ENCODE peak calls at places on chromosome 16, in six cellular contexts. One of them, this sample, is unnamed.

GRCh38 chr16:57536306-57537193 is at the start of gene CCDC102A:
- DNase-seq in Ammon's horn: no peak
- DNase-seq in stimulated activated CD4-positive, alpha-beta T cell treated with anti-CD3 and anti-CD28 coated beads, Interleukin-1b, Interleukin-23, amount 100 ng/mL, for 1 hour: no peak
- DNase-seq in PC-3: peak
- DNase-seq in GM03348: peak
- DNase-seq in BJ: no peak
- DNase-seq in this sample: peak

GRCh38 chr16:2009302-2009711 is 314 bp downstream of the ZNF598 start:
- DNase-seq in Ammon's horn: no peak
- DNase-seq in stimulated activated CD4-positive, alpha-beta T cell treated with anti-CD3 and anti-CD28 coated beads, Interleukin-1b, Interleukin-23, amount 100 ng/mL, for 1 hour: no peak
- DNase-seq in PC-3: no peak
- DNase-seq in GM03348: no peak
- DNase-seq in BJ: no peak
- DNase-seq in this sample: no peak

GRCh38 chr16:48576927-48577326 is 33.1 kb downstream of the N4BP1 start:
- DNase-seq in Ammon's horn: no peak
- DNase-seq in stimulated activated CD4-positive, alpha-beta T cell treated with anti-CD3 and anti-CD28 coated beads, Interleukin-1b, Interleukin-23, amount 100 ng/mL, for 1 hour: no peak
- DNase-seq in PC-3: peak
- DNase-seq in GM03348: no peak
- DNase-seq in BJ: no peak
- DNase-seq in this sample: peak

GRCh38 chr16:28549301-28549899 is 4.3 kb upstream of the SGF29 start:
- DNase-seq in Ammon's horn: peak
- DNase-seq in stimulated activated CD4-positive, alpha-beta T cell treated with anti-CD3 and anti-CD28 coated beads, Interleukin-1b, Interleukin-23, amount 100 ng/mL, for 1 hour: no peak
- DNase-seq in PC-3: peak
- DNase-seq in GM03348: peak
- DNase-seq in BJ: no peak
- DNase-seq in this sample: no peak

GRCh38 chr16:7268182-7268581 is 64.5 kb upstream of the RBFOX1 start:
- DNase-seq in Ammon's horn: peak
- DNase-seq in stimulated activated CD4-positive, alpha-beta T cell treated with anti-CD3 and anti-CD28 coated beads, Interleukin-1b, Interleukin-23, amount 100 ng/mL, for 1 hour: no peak
- DNase-seq in PC-3: peak
- DNase-seq in GM03348: peak
- DNase-seq in BJ: no peak
- DNase-seq in this sample: peak

GRCh38 chr16:66606000-66606751 is 1.7 kb downstream of the CMTM3 start:
- DNase-seq in Ammon's horn: no peak
- DNase-seq in stimulated activated CD4-positive, alpha-beta T cell treated with anti-CD3 and anti-CD28 coated beads, Interleukin-1b, Interleukin-23, amount 100 ng/mL, for 1 hour: no peak
- DNase-seq in PC-3: no peak
- DNase-seq in GM03348: peak
- DNase-seq in BJ: no peak
- DNase-seq in this sample: no peak

GRCh38 chr16:75106351-75107274 is 10.0 kb downstream of the LDHD start:
- DNase-seq in Ammon's horn: no peak
- DNase-seq in stimulated activated CD4-positive, alpha-beta T cell treated with anti-CD3 and anti-CD28 coated beads, Interleukin-1b, Interleukin-23, amount 100 ng/mL, for 1 hour: no peak
- DNase-seq in PC-3: no peak
- DNase-seq in GM03348: no peak
- DNase-seq in BJ: no peak
- DNase-seq in this sample: no peak

GRCh38 chr16:89061590-89062380 is 31.9 kb upstream of the ACSF3 start:
- DNase-seq in Ammon's horn: no peak
- DNase-seq in stimulated activated CD4-positive, alpha-beta T cell treated with anti-CD3 and anti-CD28 coated beads, Interleukin-1b, Interleukin-23, amount 100 ng/mL, for 1 hour: no peak
- DNase-seq in PC-3: no peak
- DNase-seq in GM03348: no peak
- DNase-seq in BJ: no peak
- DNase-seq in this sample: no peak

GRCh38 chr16:29700253-29700987 is 21.4 kb downstream of the QPRT start:
- DNase-seq in Ammon's horn: peak
- DNase-seq in stimulated activated CD4-positive, alpha-beta T cell treated with anti-CD3 and anti-CD28 coated beads, Interleukin-1b, Interleukin-23, amount 100 ng/mL, for 1 hour: peak
- DNase-seq in PC-3: peak
- DNase-seq in GM03348: peak
- DNase-seq in BJ: peak
- DNase-seq in this sample: peak

GRCh38 chr16:1493746-1494094 is 560 bp downstream of the TELO2 start:
- DNase-seq in Ammon's horn: no peak
- DNase-seq in stimulated activated CD4-positive, alpha-beta T cell treated with anti-CD3 and anti-CD28 coated beads, Interleukin-1b, Interleukin-23, amount 100 ng/mL, for 1 hour: no peak
- DNase-seq in PC-3: no peak
- DNase-seq in GM03348: peak
- DNase-seq in BJ: no peak
- DNase-seq in this sample: peak

GRCh38 chr16:21943571-21943970 is 9.6 kb upstream of the UQCRC2 start:
- DNase-seq in Ammon's horn: no peak
- DNase-seq in stimulated activated CD4-positive, alpha-beta T cell treated with anti-CD3 and anti-CD28 coated beads, Interleukin-1b, Interleukin-23, amount 100 ng/mL, for 1 hour: no peak
- DNase-seq in PC-3: no peak
- DNase-seq in GM03348: no peak
- DNase-seq in BJ: no peak
- DNase-seq in this sample: peak

GRCh38 chr16:23039118-23039517 is 110.1 kb downstream of the USP31 start:
- DNase-seq in Ammon's horn: no peak
- DNase-seq in stimulated activated CD4-positive, alpha-beta T cell treated with anti-CD3 and anti-CD28 coated beads, Interleukin-1b, Interleukin-23, amount 100 ng/mL, for 1 hour: no peak
- DNase-seq in PC-3: no peak
- DNase-seq in GM03348: no peak
- DNase-seq in BJ: no peak
- DNase-seq in this sample: no peak

GRCh38 chr16:84599528-84600202 is 18.2 kb downstream of the COTL1 start:
- DNase-seq in Ammon's horn: peak
- DNase-seq in stimulated activated CD4-positive, alpha-beta T cell treated with anti-CD3 and anti-CD28 coated beads, Interleukin-1b, Interleukin-23, amount 100 ng/mL, for 1 hour: no peak
- DNase-seq in PC-3: no peak
- DNase-seq in GM03348: peak
- DNase-seq in BJ: no peak
- DNase-seq in this sample: peak

GRCh38 chr16:80208015-80208414 is 332.8 kb upstream of the DYNLRB2 start:
- DNase-seq in Ammon's horn: no peak
- DNase-seq in stimulated activated CD4-positive, alpha-beta T cell treated with anti-CD3 and anti-CD28 coated beads, Interleukin-1b, Interleukin-23, amount 100 ng/mL, for 1 hour: no peak
- DNase-seq in PC-3: no peak
- DNase-seq in GM03348: no peak
- DNase-seq in BJ: no peak
- DNase-seq in this sample: peak

GRCh38 chr16:55010492-55011260 is 80.0 kb downstream of the IRX5 start:
- DNase-seq in Ammon's horn: no peak
- DNase-seq in stimulated activated CD4-positive, alpha-beta T cell treated with anti-CD3 and anti-CD28 coated beads, Interleukin-1b, Interleukin-23, amount 100 ng/mL, for 1 hour: no peak
- DNase-seq in PC-3: no peak
- DNase-seq in GM03348: no peak
- DNase-seq in BJ: no peak
- DNase-seq in this sample: no peak

GRCh38 chr16:31224092-31224955 is 7.4 kb upstream of the PYDC1 start:
- DNase-seq in Ammon's horn: no peak
- DNase-seq in stimulated activated CD4-positive, alpha-beta T cell treated with anti-CD3 and anti-CD28 coated beads, Interleukin-1b, Interleukin-23, amount 100 ng/mL, for 1 hour: no peak
- DNase-seq in PC-3: no peak
- DNase-seq in GM03348: peak
- DNase-seq in BJ: no peak
- DNase-seq in this sample: no peak

GRCh38 chr16:25709182-25709581 is 17.4 kb downstream of the HS3ST4 start:
- DNase-seq in Ammon's horn: no peak
- DNase-seq in stimulated activated CD4-positive, alpha-beta T cell treated with anti-CD3 and anti-CD28 coated beads, Interleukin-1b, Interleukin-23, amount 100 ng/mL, for 1 hour: no peak
- DNase-seq in PC-3: no peak
- DNase-seq in GM03348: no peak
- DNase-seq in BJ: no peak
- DNase-seq in this sample: no peak

GRCh38 chr16:73921295-73921694 is 375.3 kb upstream of the PSMD7 start:
- DNase-seq in Ammon's horn: no peak
- DNase-seq in stimulated activated CD4-positive, alpha-beta T cell treated with anti-CD3 and anti-CD28 coated beads, Interleukin-1b, Interleukin-23, amount 100 ng/mL, for 1 hour: no peak
- DNase-seq in PC-3: no peak
- DNase-seq in GM03348: no peak
- DNase-seq in BJ: no peak
- DNase-seq in this sample: no peak

GRCh38 chr16:81445926-81446317 is 1.3 kb downstream of the CMIP start:
- DNase-seq in Ammon's horn: peak
- DNase-seq in stimulated activated CD4-positive, alpha-beta T cell treated with anti-CD3 and anti-CD28 coated beads, Interleukin-1b, Interleukin-23, amount 100 ng/mL, for 1 hour: no peak
- DNase-seq in PC-3: no peak
- DNase-seq in GM03348: peak
- DNase-seq in BJ: no peak
- DNase-seq in this sample: no peak

GRCh38 chr16:11030990-11031510 is 86.7 kb downstream of the CLEC16A start:
- DNase-seq in Ammon's horn: no peak
- DNase-seq in stimulated activated CD4-positive, alpha-beta T cell treated with anti-CD3 and anti-CD28 coated beads, Interleukin-1b, Interleukin-23, amount 100 ng/mL, for 1 hour: no peak
- DNase-seq in PC-3: no peak
- DNase-seq in GM03348: no peak
- DNase-seq in BJ: no peak
- DNase-seq in this sample: no peak

GRCh38 chr16:4653981-4654380 is 29.4 kb downstream of the MGRN1 start:
- DNase-seq in Ammon's horn: no peak
- DNase-seq in stimulated activated CD4-positive, alpha-beta T cell treated with anti-CD3 and anti-CD28 coated beads, Interleukin-1b, Interleukin-23, amount 100 ng/mL, for 1 hour: no peak
- DNase-seq in PC-3: no peak
- DNase-seq in GM03348: no peak
- DNase-seq in BJ: no peak
- DNase-seq in this sample: no peak

This sample was measured in myocyte.